ENCODE peak calls at places on chromosomes 1 and 21, in six cellular contexts. U, C, W, H, J and N are unnamed samples.

GRCh38 chr1:156958247-156958714 is 37.8 kb downstream of the LRRC71 start:
- DNase-seq in U (no peak), W (no peak), J (no peak), H (peak), C (no peak), N (no peak)

GRCh38 chr21:45766055-45766454 is 122.5 kb downstream of the PCBP3 start:
- DNase-seq in W (no peak), H (no peak), U (no peak), C (no peak), J (no peak), N (no peak)

GRCh38 chr1:212317916-212318315 is 32.7 kb downstream of the PPP2R5A start:
- DNase-seq in H (no peak), W (no peak), C (no peak), U (no peak), J (no peak), N (no peak)

GRCh38 chr1:8281843-8282509 is 35.9 kb upstream of the SLC45A1 start:
- DNase-seq in U (no peak), H (no peak), W (no peak), C (peak), J (no peak), N (no peak)

GRCh38 chr1:10228528-10228927 is 18.2 kb downstream of the KIF1B start:
- DNase-seq in J (no peak), C (peak), H (no peak), U (no peak), W (no peak), N (no peak)

GRCh38 chr1:1437033-1437903 is 1.8 kb downstream of the VWA1 start:
- DNase-seq in W (no peak), J (no peak), H (no peak), U (no peak), C (no peak), N (no peak)

GRCh38 chr1:217091601-217092000 is 368.4 kb upstream of the ESRRG start:
- DNase-seq in H (no peak), J (no peak), U (no peak), C (no peak), W (no peak), N (no peak)

GRCh38 chr1:200938955-200939354 is 44.3 kb downstream of the INAVA start:
- DNase-seq in U (no peak), J (no peak), C (no peak), W (no peak), H (no peak), N (no peak)

GRCh38 chr1:246725191-246725590 is 982 bp downstream of the SCCPDH start:
- DNase-seq in H (peak), C (no peak), U (no peak), J (no peak), W (no peak), N (no peak)

GRCh38 chr1:17046043-17046657 is 7.7 kb downstream of the SDHB start:
- DNase-seq in W (no peak), J (no peak), U (no peak), C (peak), H (peak), N (no peak)

GRCh38 chr1:53553734-53554509 is 94.7 kb downstream of the DMRTB1 start:
- DNase-seq in J (no peak), W (no peak), H (no peak), U (no peak), C (no peak), N (no peak)

GRCh38 chr1:236502972-236503639 is 20.7 kb upstream of the LGALS8 start:
- DNase-seq in H (peak), W (no peak), C (peak), J (peak), U (no peak), N (no peak)

GRCh38 chr1:175969236-175969635 is 225.8 kb upstream of the TNR start:
- DNase-seq in C (no peak), J (no peak), U (no peak), H (no peak), W (no peak), N (no peak)

GRCh38 chr1:213335084-213335483 is 284.0 kb downstream of the RPS6KC1 start:
- DNase-seq in J (no peak), W (no peak), U (no peak), C (no peak), H (no peak), N (no peak)

GRCh38 chr1:79896136-79896535 is 889.6 kb upstream of the ADGRL4 start:
- DNase-seq in H (no peak), U (no peak), J (no peak), W (no peak), C (no peak), N (no peak)

GRCh38 chr1:41639332-41639936 is 155.0 kb upstream of the EDN2 start:
- DNase-seq in U (no peak), C (no peak), W (no peak), J (no peak), H (peak), N (no peak)

GRCh38 chr1:158045639-158046038 is 52.2 kb downstream of the KIRREL1 start:
- DNase-seq in H (no peak), J (peak), C (no peak), W (no peak), U (no peak), N (no peak)

GRCh38 chr1:85975770-85976386 is 180.7 kb downstream of the COL24A1 start:
- DNase-seq in W (no peak), J (peak), U (no peak), C (no peak), H (no peak), N (no peak)

GRCh38 chr1:35287807-35288640 is 19.5 kb downstream of the ZMYM4 start:
- DNase-seq in H (no peak), W (no peak), J (no peak), C (no peak), U (no peak), N (no peak)

GRCh38 chr1:202561726-202562442 is 148.4 kb downstream of the SYT2 start:
- DNase-seq in C (no peak), W (no peak), U (no peak), H (no peak), J (no peak), N (no peak)

DNA sequence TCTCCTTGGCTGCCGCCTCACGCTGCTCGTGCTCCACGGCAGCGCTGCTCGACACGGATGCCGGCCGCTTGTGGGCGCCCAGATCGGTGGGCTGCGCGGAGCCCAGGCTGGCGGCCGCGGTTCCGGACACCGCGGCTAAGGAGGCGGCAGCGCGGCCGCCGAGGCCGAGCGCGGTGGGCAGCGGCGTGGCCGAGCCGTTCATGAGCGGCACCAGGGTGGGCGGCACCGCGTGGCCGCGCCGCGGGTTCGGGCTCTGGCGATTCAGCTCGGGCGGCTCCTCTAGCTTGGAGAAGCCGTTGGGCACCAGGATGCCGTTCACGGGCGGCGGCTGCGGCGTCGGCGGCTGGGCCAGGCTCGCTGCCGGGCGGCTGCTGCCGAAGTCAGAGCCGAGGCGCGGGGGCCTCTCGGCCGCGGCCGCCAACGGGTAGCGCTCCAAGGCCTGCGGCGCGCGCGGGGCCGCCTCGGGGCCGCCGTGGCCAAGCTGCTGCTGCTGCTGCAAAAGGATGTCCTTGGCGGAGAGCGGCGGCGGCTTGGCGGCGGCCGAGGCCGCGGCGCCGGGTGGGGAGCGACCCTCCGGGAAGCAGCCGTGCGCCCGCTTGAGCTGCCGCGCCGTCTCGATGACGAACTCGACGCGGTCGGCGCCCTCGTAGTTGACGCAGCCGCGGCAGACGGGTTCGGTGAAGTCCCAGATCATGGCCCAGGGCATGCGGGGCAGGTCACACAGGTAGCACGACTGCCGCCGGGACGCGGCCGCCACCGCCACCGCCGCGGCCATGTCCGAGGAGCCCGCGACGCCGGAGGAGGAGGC is 1.1 kb downstream of the IRF2BP2 start:
- DNase-seq in H (peak), W (no peak), C (no peak), U (no peak), J (no peak), N (no peak)
- TF ChIP-seq POLR2A in H (peak), W (peak), C (no peak), U (peak), J (no peak), N (peak)

GRCh38 chr1:221366495-221367095 is 375.3 kb downstream of the DUSP10 start:
- DNase-seq in H (no peak), J (no peak), W (no peak), C (no peak), U (no peak), N (no peak)

DNA sequence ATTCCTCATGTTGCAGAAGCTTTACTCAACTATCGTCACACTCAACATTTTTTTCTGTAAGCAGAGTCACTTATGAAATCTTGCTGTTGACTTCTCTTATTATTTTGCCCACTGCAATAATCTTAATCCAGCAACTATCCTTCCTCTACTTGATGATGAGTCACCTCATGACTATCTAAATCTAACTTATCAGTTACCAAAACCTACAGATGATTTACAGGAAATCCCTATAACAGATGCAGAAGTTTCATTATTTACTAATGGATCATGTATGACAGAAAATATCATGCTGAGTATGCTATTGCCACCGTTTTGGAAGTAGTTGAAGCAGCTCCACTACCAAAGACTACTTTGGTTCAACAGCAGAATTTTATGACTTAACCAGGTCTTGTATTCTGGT is 378.8 kb downstream of the DUSP10 start:
- DNase-seq in C (no peak), U (no peak), J (no peak), W (no peak), H (no peak), N (no peak)
- TF ChIP-seq TAF1 in C (no peak), U (no peak), J (no peak), W (no peak), H (no peak), N (no peak)

DNA sequence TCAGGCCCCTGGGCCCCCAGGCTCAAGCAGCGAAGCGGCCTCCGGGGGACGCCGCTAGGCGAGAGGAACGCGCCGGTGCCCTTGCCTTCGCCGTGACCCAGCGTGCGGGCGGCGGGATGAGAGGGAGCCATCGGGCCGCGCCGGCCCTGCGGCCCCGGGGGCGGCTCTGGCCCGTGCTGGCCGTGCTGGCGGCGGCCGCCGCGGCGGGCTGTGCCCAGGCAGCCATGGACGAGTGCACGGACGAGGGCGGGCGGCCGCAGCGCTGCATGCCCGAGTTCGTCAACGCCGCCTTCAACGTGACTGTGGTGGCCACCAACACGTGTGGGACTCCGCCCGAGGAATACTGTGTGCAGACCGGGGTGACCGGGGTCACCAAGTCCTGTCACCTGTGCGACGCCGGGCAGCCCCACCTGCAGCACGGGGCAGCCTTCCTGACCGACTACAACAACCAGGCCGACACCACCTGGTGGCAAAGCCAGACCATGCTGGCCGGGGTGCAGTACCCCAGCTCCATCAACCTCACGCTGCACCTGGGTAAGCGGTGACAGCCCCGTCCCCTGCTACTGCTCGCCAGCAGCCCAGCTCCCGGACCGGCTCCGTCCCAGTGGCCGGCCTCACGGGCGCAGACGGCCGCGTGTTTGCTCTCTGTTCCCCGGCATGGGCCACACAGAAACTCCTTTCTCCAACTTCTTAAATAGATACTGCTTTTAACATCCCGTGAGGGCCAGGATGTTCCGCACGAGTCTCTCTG is 556 bp downstream of the LAMC1 start:
- DNase-seq in C (peak), J (no peak), W (peak), U (no peak), H (peak), N (peak)
- TF ChIP-seq POLR2A in C (no peak), J (no peak), W (no peak), U (peak), H (no peak), N (no peak)

GRCh38 chr1:66296901-66297300 is 237.1 kb upstream of the SGIP1 start:
- DNase-seq in C (no peak), W (no peak), H (no peak), U (no peak), J (no peak), N (no peak)
- TF ChIP-seq TAF1 in C (no peak), W (no peak), H (no peak), U (no peak), J (no peak), N (no peak)

GRCh38 chr21:36135391-36136094 is 664 bp downstream of the CBR3 start:
- DNase-seq in W (peak), H (no peak), U (no peak), J (no peak), C (no peak), N (peak)
- TF ChIP-seq POLR2A in W (no peak), H (no peak), U (no peak), J (no peak), C (no peak), N (no peak)